ENCODE peak calls at places on chromosomes 5 and 9, in five cellular contexts. One of them, this sample, is unnamed.

GRCh38 chr9:128593856-128594255 is 41.5 kb downstream of the SPTAN1 start:
- DNase-seq in stimulated activated CD8-positive, alpha-beta memory T cell treated with anti-CD3 and anti-CD28 coated beads, Interleukin-2, amount 100 ng/mL, for 1 hour: no peak
- DNase-seq in activated CD8-positive, alpha-beta memory T cell treated with anti-CD3 and anti-CD28 coated beads for 4 hours: no peak
- DNase-seq in ACHN: no peak
- DNase-seq in posterior vena cava: no peak
- DNase-seq in this sample: no peak

GRCh38 chr5:172840077-172840777 is 6.2 kb downstream of the ERGIC1 start:
- DNase-seq in stimulated activated CD8-positive, alpha-beta memory T cell treated with anti-CD3 and anti-CD28 coated beads, Interleukin-2, amount 100 ng/mL, for 1 hour: no peak
- DNase-seq in activated CD8-positive, alpha-beta memory T cell treated with anti-CD3 and anti-CD28 coated beads for 4 hours: no peak
- DNase-seq in ACHN: no peak
- DNase-seq in posterior vena cava: no peak
- DNase-seq in this sample: no peak

GRCh38 chr5:119267958-119268386 is 87.8 kb upstream of the TNFAIP8 start:
- DNase-seq in stimulated activated CD8-positive, alpha-beta memory T cell treated with anti-CD3 and anti-CD28 coated beads, Interleukin-2, amount 100 ng/mL, for 1 hour: no peak
- DNase-seq in activated CD8-positive, alpha-beta memory T cell treated with anti-CD3 and anti-CD28 coated beads for 4 hours: no peak
- DNase-seq in ACHN: peak
- DNase-seq in posterior vena cava: peak
- DNase-seq in this sample: peak

GRCh38 chr5:102152906-102153787 is 142.9 kb downstream of the SLCO4C1 start:
- DNase-seq in stimulated activated CD8-positive, alpha-beta memory T cell treated with anti-CD3 and anti-CD28 coated beads, Interleukin-2, amount 100 ng/mL, for 1 hour: no peak
- DNase-seq in activated CD8-positive, alpha-beta memory T cell treated with anti-CD3 and anti-CD28 coated beads for 4 hours: no peak
- DNase-seq in ACHN: peak
- DNase-seq in posterior vena cava: no peak
- DNase-seq in this sample: no peak

GRCh38 chr9:105176194-105176593 is 68.3 kb upstream of the SLC44A1 start:
- DNase-seq in stimulated activated CD8-positive, alpha-beta memory T cell treated with anti-CD3 and anti-CD28 coated beads, Interleukin-2, amount 100 ng/mL, for 1 hour: no peak
- DNase-seq in activated CD8-positive, alpha-beta memory T cell treated with anti-CD3 and anti-CD28 coated beads for 4 hours: no peak
- DNase-seq in ACHN: no peak
- DNase-seq in posterior vena cava: no peak
- DNase-seq in this sample: no peak

GRCh38 chr9:81625969-81626368 is 63.4 kb downstream of the TLE1 start:
- DNase-seq in stimulated activated CD8-positive, alpha-beta memory T cell treated with anti-CD3 and anti-CD28 coated beads, Interleukin-2, amount 100 ng/mL, for 1 hour: no peak
- DNase-seq in activated CD8-positive, alpha-beta memory T cell treated with anti-CD3 and anti-CD28 coated beads for 4 hours: no peak
- DNase-seq in ACHN: no peak
- DNase-seq in posterior vena cava: no peak
- DNase-seq in this sample: no peak

GRCh38 chr5:79560774-79561524 is 47.0 kb upstream of the HOMER1 start:
- DNase-seq in stimulated activated CD8-positive, alpha-beta memory T cell treated with anti-CD3 and anti-CD28 coated beads, Interleukin-2, amount 100 ng/mL, for 1 hour: no peak
- DNase-seq in activated CD8-positive, alpha-beta memory T cell treated with anti-CD3 and anti-CD28 coated beads for 4 hours: no peak
- DNase-seq in ACHN: peak
- DNase-seq in posterior vena cava: no peak
- DNase-seq in this sample: no peak

GRCh38 chr5:127229185-127229889 is 61.3 kb upstream of the MEGF10 start:
- DNase-seq in stimulated activated CD8-positive, alpha-beta memory T cell treated with anti-CD3 and anti-CD28 coated beads, Interleukin-2, amount 100 ng/mL, for 1 hour: peak
- DNase-seq in activated CD8-positive, alpha-beta memory T cell treated with anti-CD3 and anti-CD28 coated beads for 4 hours: peak
- DNase-seq in ACHN: peak
- DNase-seq in posterior vena cava: peak
- DNase-seq in this sample: peak

GRCh38 chr9:23842531-23843129 is 16.6 kb upstream of the ELAVL2 start:
- DNase-seq in stimulated activated CD8-positive, alpha-beta memory T cell treated with anti-CD3 and anti-CD28 coated beads, Interleukin-2, amount 100 ng/mL, for 1 hour: no peak
- DNase-seq in activated CD8-positive, alpha-beta memory T cell treated with anti-CD3 and anti-CD28 coated beads for 4 hours: no peak
- DNase-seq in ACHN: no peak
- DNase-seq in posterior vena cava: no peak
- DNase-seq in this sample: no peak

GRCh38 chr5:96278995-96279394 is 154.1 kb downstream of the PCSK1 start:
- DNase-seq in stimulated activated CD8-positive, alpha-beta memory T cell treated with anti-CD3 and anti-CD28 coated beads, Interleukin-2, amount 100 ng/mL, for 1 hour: no peak
- DNase-seq in activated CD8-positive, alpha-beta memory T cell treated with anti-CD3 and anti-CD28 coated beads for 4 hours: no peak
- DNase-seq in ACHN: no peak
- DNase-seq in posterior vena cava: no peak
- DNase-seq in this sample: no peak

GRCh38 chr9:84368593-84368992 is 28.0 kb upstream of the SLC28A3 start:
- DNase-seq in stimulated activated CD8-positive, alpha-beta memory T cell treated with anti-CD3 and anti-CD28 coated beads, Interleukin-2, amount 100 ng/mL, for 1 hour: no peak
- DNase-seq in activated CD8-positive, alpha-beta memory T cell treated with anti-CD3 and anti-CD28 coated beads for 4 hours: no peak
- DNase-seq in ACHN: no peak
- DNase-seq in posterior vena cava: no peak
- DNase-seq in this sample: no peak

GRCh38 chr9:119052339-119053030 is 316.8 kb downstream of the BRINP1 start:
- DNase-seq in stimulated activated CD8-positive, alpha-beta memory T cell treated with anti-CD3 and anti-CD28 coated beads, Interleukin-2, amount 100 ng/mL, for 1 hour: no peak
- DNase-seq in activated CD8-positive, alpha-beta memory T cell treated with anti-CD3 and anti-CD28 coated beads for 4 hours: no peak
- DNase-seq in ACHN: no peak
- DNase-seq in posterior vena cava: peak
- DNase-seq in this sample: peak

GRCh38 chr5:6868170-6868569 is 154.9 kb downstream of the TENT4A start:
- DNase-seq in stimulated activated CD8-positive, alpha-beta memory T cell treated with anti-CD3 and anti-CD28 coated beads, Interleukin-2, amount 100 ng/mL, for 1 hour: no peak
- DNase-seq in activated CD8-positive, alpha-beta memory T cell treated with anti-CD3 and anti-CD28 coated beads for 4 hours: no peak
- DNase-seq in ACHN: no peak
- DNase-seq in posterior vena cava: no peak
- DNase-seq in this sample: peak

GRCh38 chr9:88578486-88579362 is 43.7 kb downstream of the NXNL2 start:
- DNase-seq in stimulated activated CD8-positive, alpha-beta memory T cell treated with anti-CD3 and anti-CD28 coated beads, Interleukin-2, amount 100 ng/mL, for 1 hour: peak
- DNase-seq in activated CD8-positive, alpha-beta memory T cell treated with anti-CD3 and anti-CD28 coated beads for 4 hours: peak
- DNase-seq in ACHN: peak
- DNase-seq in posterior vena cava: peak
- DNase-seq in this sample: peak

GRCh38 chr5:148388692-148389091 is 4.9 kb downstream of the FBXO38 start:
- DNase-seq in stimulated activated CD8-positive, alpha-beta memory T cell treated with anti-CD3 and anti-CD28 coated beads, Interleukin-2, amount 100 ng/mL, for 1 hour: no peak
- DNase-seq in activated CD8-positive, alpha-beta memory T cell treated with anti-CD3 and anti-CD28 coated beads for 4 hours: no peak
- DNase-seq in ACHN: no peak
- DNase-seq in posterior vena cava: no peak
- DNase-seq in this sample: no peak

GRCh38 chr9:121939643-121940042 is 153.5 kb downstream of the TTLL11 start:
- DNase-seq in stimulated activated CD8-positive, alpha-beta memory T cell treated with anti-CD3 and anti-CD28 coated beads, Interleukin-2, amount 100 ng/mL, for 1 hour: no peak
- DNase-seq in activated CD8-positive, alpha-beta memory T cell treated with anti-CD3 and anti-CD28 coated beads for 4 hours: no peak
- DNase-seq in ACHN: no peak
- DNase-seq in posterior vena cava: no peak
- DNase-seq in this sample: no peak

GRCh38 chr9:33287087-33287490 is 3.2 kb upstream of the NFX1 start:
- DNase-seq in stimulated activated CD8-positive, alpha-beta memory T cell treated with anti-CD3 and anti-CD28 coated beads, Interleukin-2, amount 100 ng/mL, for 1 hour: no peak
- DNase-seq in activated CD8-positive, alpha-beta memory T cell treated with anti-CD3 and anti-CD28 coated beads for 4 hours: no peak
- DNase-seq in ACHN: peak
- DNase-seq in posterior vena cava: no peak
- DNase-seq in this sample: no peak

GRCh38 chr5:36739751-36740221 is 133.4 kb downstream of the SLC1A3 start:
- DNase-seq in stimulated activated CD8-positive, alpha-beta memory T cell treated with anti-CD3 and anti-CD28 coated beads, Interleukin-2, amount 100 ng/mL, for 1 hour: peak
- DNase-seq in activated CD8-positive, alpha-beta memory T cell treated with anti-CD3 and anti-CD28 coated beads for 4 hours: peak
- DNase-seq in ACHN: peak
- DNase-seq in posterior vena cava: peak
- DNase-seq in this sample: no peak

GRCh38 chr9:109574061-109574882 is 76.2 kb upstream of the PTPN3 start:
- DNase-seq in stimulated activated CD8-positive, alpha-beta memory T cell treated with anti-CD3 and anti-CD28 coated beads, Interleukin-2, amount 100 ng/mL, for 1 hour: no peak
- DNase-seq in activated CD8-positive, alpha-beta memory T cell treated with anti-CD3 and anti-CD28 coated beads for 4 hours: no peak
- DNase-seq in ACHN: peak
- DNase-seq in posterior vena cava: no peak
- DNase-seq in this sample: no peak

GRCh38 chr5:176542596-176543427 is 5.6 kb upstream of the RNF44 start:
- DNase-seq in stimulated activated CD8-positive, alpha-beta memory T cell treated with anti-CD3 and anti-CD28 coated beads, Interleukin-2, amount 100 ng/mL, for 1 hour: no peak
- DNase-seq in activated CD8-positive, alpha-beta memory T cell treated with anti-CD3 and anti-CD28 coated beads for 4 hours: no peak
- DNase-seq in ACHN: peak
- DNase-seq in posterior vena cava: no peak
- DNase-seq in this sample: no peak

GRCh38 chr9:37914701-37915358 is 10.9 kb upstream of the SLC25A51 start:
- DNase-seq in stimulated activated CD8-positive, alpha-beta memory T cell treated with anti-CD3 and anti-CD28 coated beads, Interleukin-2, amount 100 ng/mL, for 1 hour: no peak
- DNase-seq in activated CD8-positive, alpha-beta memory T cell treated with anti-CD3 and anti-CD28 coated beads for 4 hours: no peak
- DNase-seq in ACHN: no peak
- DNase-seq in posterior vena cava: peak
- DNase-seq in this sample: no peak

GRCh38 chr5:142621227-142621626 is 64.7 kb downstream of the FGF1 start:
- DNase-seq in stimulated activated CD8-positive, alpha-beta memory T cell treated with anti-CD3 and anti-CD28 coated beads, Interleukin-2, amount 100 ng/mL, for 1 hour: no peak
- DNase-seq in activated CD8-positive, alpha-beta memory T cell treated with anti-CD3 and anti-CD28 coated beads for 4 hours: no peak
- DNase-seq in ACHN: peak
- DNase-seq in posterior vena cava: no peak
- DNase-seq in this sample: no peak

GRCh38 chr9:73199886-73200285 is 48.2 kb downstream of the ANXA1 start:
- DNase-seq in stimulated activated CD8-positive, alpha-beta memory T cell treated with anti-CD3 and anti-CD28 coated beads, Interleukin-2, amount 100 ng/mL, for 1 hour: no peak
- DNase-seq in activated CD8-positive, alpha-beta memory T cell treated with anti-CD3 and anti-CD28 coated beads for 4 hours: no peak
- DNase-seq in ACHN: no peak
- DNase-seq in posterior vena cava: no peak
- DNase-seq in this sample: no peak

GRCh38 chr5:35854248-35854647 is 2.4 kb upstream of the IL7R start:
- DNase-seq in stimulated activated CD8-positive, alpha-beta memory T cell treated with anti-CD3 and anti-CD28 coated beads, Interleukin-2, amount 100 ng/mL, for 1 hour: peak
- DNase-seq in activated CD8-positive, alpha-beta memory T cell treated with anti-CD3 and anti-CD28 coated beads for 4 hours: peak
- DNase-seq in ACHN: no peak
- DNase-seq in posterior vena cava: no peak
- DNase-seq in this sample: no peak

GRCh38 chr5:143011621-143012020 is 241.4 kb downstream of the ARHGAP26 start:
- DNase-seq in stimulated activated CD8-positive, alpha-beta memory T cell treated with anti-CD3 and anti-CD28 coated beads, Interleukin-2, amount 100 ng/mL, for 1 hour: no peak
- DNase-seq in activated CD8-positive, alpha-beta memory T cell treated with anti-CD3 and anti-CD28 coated beads for 4 hours: no peak
- DNase-seq in ACHN: peak
- DNase-seq in posterior vena cava: no peak
- DNase-seq in this sample: no peak

GRCh38 chr5:122170630-122171029 is 41.3 kb downstream of the ZNF474 start:
- DNase-seq in stimulated activated CD8-positive, alpha-beta memory T cell treated with anti-CD3 and anti-CD28 coated beads, Interleukin-2, amount 100 ng/mL, for 1 hour: no peak
- DNase-seq in activated CD8-positive, alpha-beta memory T cell treated with anti-CD3 and anti-CD28 coated beads for 4 hours: no peak
- DNase-seq in ACHN: peak
- DNase-seq in posterior vena cava: no peak
- DNase-seq in this sample: no peak

GRCh38 chr9:123642291-123643278 is 286.6 kb downstream of the CRB2 start:
- DNase-seq in stimulated activated CD8-positive, alpha-beta memory T cell treated with anti-CD3 and anti-CD28 coated beads, Interleukin-2, amount 100 ng/mL, for 1 hour: no peak
- DNase-seq in activated CD8-positive, alpha-beta memory T cell treated with anti-CD3 and anti-CD28 coated beads for 4 hours: no peak
- DNase-seq in ACHN: no peak
- DNase-seq in posterior vena cava: no peak
- DNase-seq in this sample: peak

GRCh38 chr5:159851053-159851452 is 65.2 kb upstream of the ADRA1B start:
- DNase-seq in stimulated activated CD8-positive, alpha-beta memory T cell treated with anti-CD3 and anti-CD28 coated beads, Interleukin-2, amount 100 ng/mL, for 1 hour: no peak
- DNase-seq in activated CD8-positive, alpha-beta memory T cell treated with anti-CD3 and anti-CD28 coated beads for 4 hours: no peak
- DNase-seq in ACHN: peak
- DNase-seq in posterior vena cava: no peak
- DNase-seq in this sample: no peak

GRCh38 chr5:122330881-122331280 is 18.8 kb downstream of the SNCAIP start:
- DNase-seq in stimulated activated CD8-positive, alpha-beta memory T cell treated with anti-CD3 and anti-CD28 coated beads, Interleukin-2, amount 100 ng/mL, for 1 hour: no peak
- DNase-seq in activated CD8-positive, alpha-beta memory T cell treated with anti-CD3 and anti-CD28 coated beads for 4 hours: no peak
- DNase-seq in ACHN: no peak
- DNase-seq in posterior vena cava: no peak
- DNase-seq in this sample: no peak

GRCh38 chr5:136642976-136643375 is 277.6 kb upstream of the TRPC7 start:
- DNase-seq in stimulated activated CD8-positive, alpha-beta memory T cell treated with anti-CD3 and anti-CD28 coated beads, Interleukin-2, amount 100 ng/mL, for 1 hour: no peak
- DNase-seq in activated CD8-positive, alpha-beta memory T cell treated with anti-CD3 and anti-CD28 coated beads for 4 hours: no peak
- DNase-seq in ACHN: no peak
- DNase-seq in posterior vena cava: no peak
- DNase-seq in this sample: no peak